ENCODE peak calls at places on chromosomes 11 and 22, in seven cellular contexts. One of them, this sample, is unnamed.

GRCh38 chr11:11320820-11321219 is 32.2 kb downstream of the CSNK2A3 start:
- DNase-seq in endodermal cell: peak; percentile 57
- DNase-seq in MCF 10A: no peak
- DNase-seq in progenitor cell of endocrine pancreas: no peak
- DNase-seq in fibroblast of pulmonary artery: no peak
- DNase-seq in upper lobe of right lung: no peak
- DNase-seq in A549: no peak
- DNase-seq in this sample: no peak

GRCh38 chr11:8863838-8864237 is 47.2 kb upstream of the AKIP1 start:
- DNase-seq in endodermal cell: no peak
- DNase-seq in MCF 10A: peak; percentile 45
- DNase-seq in progenitor cell of endocrine pancreas: no peak
- DNase-seq in fibroblast of pulmonary artery: peak; percentile 53
- DNase-seq in upper lobe of right lung: no peak
- DNase-seq in A549: no peak
- DNase-seq in this sample: no peak

GRCh38 chr22:50236731-50237409 is 8.0 kb downstream of the TUBGCP6 start:
- DNase-seq in endodermal cell: peak; percentile 74
- DNase-seq in MCF 10A: no peak
- DNase-seq in progenitor cell of endocrine pancreas: no peak
- DNase-seq in fibroblast of pulmonary artery: peak; percentile 44
- DNase-seq in upper lobe of right lung: no peak
- DNase-seq in A549: peak; percentile 36
- DNase-seq in this sample: peak; percentile 54

GRCh38 chr11:12569499-12570040 is 104.7 kb upstream of the TEAD1 start:
- DNase-seq in endodermal cell: no peak
- DNase-seq in MCF 10A: no peak
- DNase-seq in progenitor cell of endocrine pancreas: no peak
- DNase-seq in fibroblast of pulmonary artery: peak; percentile 24
- DNase-seq in upper lobe of right lung: no peak
- DNase-seq in A549: peak; percentile 9
- DNase-seq in this sample: no peak

GRCh38 chr11:40292636-40293585 is 1166.5 kb downstream of the LRRC4C start:
- DNase-seq in endodermal cell: no peak
- DNase-seq in MCF 10A: no peak
- DNase-seq in progenitor cell of endocrine pancreas: peak; percentile 11
- DNase-seq in fibroblast of pulmonary artery: peak; percentile 13
- DNase-seq in upper lobe of right lung: no peak
- DNase-seq in A549: no peak
- DNase-seq in this sample: peak; percentile 33

GRCh38 chr11:44751066-44751465 is 24.3 kb downstream of the TSPAN18 start:
- DNase-seq in endodermal cell: peak; percentile 32
- DNase-seq in MCF 10A: no peak
- DNase-seq in progenitor cell of endocrine pancreas: no peak
- DNase-seq in fibroblast of pulmonary artery: no peak
- DNase-seq in upper lobe of right lung: no peak
- DNase-seq in A549: no peak
- DNase-seq in this sample: no peak

GRCh38 chr22:45627489-45628233 is 44.0 kb upstream of the ATXN10 start:
- DNase-seq in endodermal cell: no peak
- DNase-seq in MCF 10A: no peak
- DNase-seq in progenitor cell of endocrine pancreas: no peak
- DNase-seq in fibroblast of pulmonary artery: no peak
- DNase-seq in upper lobe of right lung: peak; percentile 31
- DNase-seq in A549: no peak
- DNase-seq in this sample: no peak

GRCh38 chr11:122042981-122043380 is 73.0 kb downstream of the BLID start:
- DNase-seq in endodermal cell: no peak
- DNase-seq in MCF 10A: no peak
- DNase-seq in progenitor cell of endocrine pancreas: no peak
- DNase-seq in fibroblast of pulmonary artery: no peak
- DNase-seq in upper lobe of right lung: no peak
- DNase-seq in A549: no peak
- DNase-seq in this sample: no peak

GRCh38 chr11:63277345-63277943 is 34.0 kb upstream of the SLC22A25 start:
- DNase-seq in endodermal cell: no peak
- DNase-seq in MCF 10A: peak; percentile 22
- DNase-seq in progenitor cell of endocrine pancreas: no peak
- DNase-seq in fibroblast of pulmonary artery: no peak
- DNase-seq in upper lobe of right lung: no peak
- DNase-seq in A549: peak; percentile 30
- DNase-seq in this sample: no peak

GRCh38 chr11:69361048-69361447 is 67.1 kb downstream of the MYEOV start:
- DNase-seq in endodermal cell: peak; percentile 22
- DNase-seq in MCF 10A: no peak
- DNase-seq in progenitor cell of endocrine pancreas: no peak
- DNase-seq in fibroblast of pulmonary artery: no peak
- DNase-seq in upper lobe of right lung: no peak
- DNase-seq in A549: no peak
- DNase-seq in this sample: no peak

GRCh38 chr11:102364991-102365390 is 18.0 kb downstream of the BIRC2 start:
- DNase-seq in endodermal cell: no peak
- DNase-seq in MCF 10A: no peak
- DNase-seq in progenitor cell of endocrine pancreas: no peak
- DNase-seq in fibroblast of pulmonary artery: no peak
- DNase-seq in upper lobe of right lung: no peak
- DNase-seq in A549: no peak
- DNase-seq in this sample: no peak

GRCh38 chr11:102368472-102368871 is 21.5 kb downstream of the BIRC2 start:
- DNase-seq in endodermal cell: no peak
- DNase-seq in MCF 10A: no peak
- DNase-seq in progenitor cell of endocrine pancreas: no peak
- DNase-seq in fibroblast of pulmonary artery: no peak
- DNase-seq in upper lobe of right lung: no peak
- DNase-seq in A549: no peak
- DNase-seq in this sample: no peak

DNA sequence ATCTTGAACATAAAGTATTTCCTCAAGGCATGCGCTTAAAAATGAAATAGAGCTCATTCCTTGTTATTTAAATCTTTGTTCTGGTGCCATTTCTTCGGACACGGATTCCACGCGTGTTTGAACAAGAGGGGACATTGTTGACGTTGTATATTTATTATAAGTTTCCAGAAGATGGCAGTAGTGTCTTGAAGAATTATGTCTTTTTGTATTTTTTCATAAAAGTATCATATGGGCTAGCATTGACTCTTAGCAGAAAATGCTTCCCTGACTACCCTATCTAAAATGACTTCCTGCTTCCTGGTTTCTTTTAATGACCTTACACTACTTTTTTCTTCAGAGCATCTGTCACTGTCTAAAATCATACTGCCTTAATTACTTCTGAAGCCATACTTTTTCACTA is 20.4 kb downstream of the BIRC2 start:
- DNase-seq in endodermal cell: no peak
- DNase-seq in MCF 10A: peak; percentile 10
- DNase-seq in progenitor cell of endocrine pancreas: no peak
- DNase-seq in fibroblast of pulmonary artery: peak; percentile 54
- DNase-seq in upper lobe of right lung: no peak
- DNase-seq in A549: peak; percentile 29
- DNase-seq in this sample: no peak
- TF ChIP-seq CTCF in endodermal cell: peak; percentile 26
- TF ChIP-seq CTCF in MCF 10A: no peak
- TF ChIP-seq CTCF in progenitor cell of endocrine pancreas: no peak
- TF ChIP-seq CTCF in fibroblast of pulmonary artery: peak; percentile 17
- TF ChIP-seq CTCF in upper lobe of right lung: no peak
- TF ChIP-seq CTCF in A549: peak; percentile 46
- TF ChIP-seq CTCF in this sample: no peak

DNA sequence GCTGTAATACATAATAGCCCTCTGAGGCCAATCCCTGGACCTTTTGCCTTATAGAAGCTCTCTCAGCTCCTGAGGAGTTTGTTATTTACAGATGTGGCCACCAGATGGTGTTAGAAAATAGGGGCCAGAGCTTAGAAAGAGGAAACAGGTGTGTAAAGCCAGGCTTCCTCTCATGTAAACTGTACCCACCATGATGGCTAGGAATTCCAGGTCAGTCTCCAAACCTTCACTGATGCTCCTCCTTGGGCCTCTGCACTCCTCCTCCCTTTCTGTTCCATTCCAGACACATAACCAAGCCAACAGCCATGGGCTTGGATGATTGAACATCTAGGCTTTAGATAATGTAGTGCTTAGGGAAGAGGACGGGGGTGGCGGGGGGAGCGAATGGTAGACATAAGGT is 39.7 kb downstream of the USP35 start:
- DNase-seq in endodermal cell: peak; percentile 72
- DNase-seq in MCF 10A: peak; percentile 63
- DNase-seq in progenitor cell of endocrine pancreas: no peak
- DNase-seq in fibroblast of pulmonary artery: peak; percentile 75
- DNase-seq in upper lobe of right lung: no peak
- DNase-seq in A549: peak; percentile 60
- DNase-seq in this sample: no peak
- TF ChIP-seq CTCF in endodermal cell: peak; percentile 78
- TF ChIP-seq CTCF in MCF 10A: peak; percentile 47
- TF ChIP-seq CTCF in progenitor cell of endocrine pancreas: peak; percentile 68
- TF ChIP-seq CTCF in fibroblast of pulmonary artery: peak; percentile 65
- TF ChIP-seq CTCF in upper lobe of right lung: peak; percentile 54
- TF ChIP-seq CTCF in A549: peak; percentile 63
- TF ChIP-seq CTCF in this sample: no peak

GRCh38 chr22:47154621-47155081 is 392.2 kb downstream of the TBC1D22A start:
- DNase-seq in endodermal cell: no peak
- DNase-seq in MCF 10A: peak; percentile 74
- DNase-seq in progenitor cell of endocrine pancreas: no peak
- DNase-seq in fibroblast of pulmonary artery: peak; percentile 76
- DNase-seq in upper lobe of right lung: no peak
- DNase-seq in A549: no peak
- DNase-seq in this sample: no peak
- TF ChIP-seq CTCF in endodermal cell: no peak
- TF ChIP-seq CTCF in MCF 10A: no peak
- TF ChIP-seq CTCF in progenitor cell of endocrine pancreas: no peak
- TF ChIP-seq CTCF in fibroblast of pulmonary artery: peak; percentile 23
- TF ChIP-seq CTCF in upper lobe of right lung: no peak
- TF ChIP-seq CTCF in A549: no peak
- TF ChIP-seq CTCF in this sample: no peak

GRCh38 chr11:67381244-67381972 is 8.0 kb upstream of the CLCF1 start:
- DNase-seq in endodermal cell: no peak
- DNase-seq in MCF 10A: no peak
- DNase-seq in progenitor cell of endocrine pancreas: no peak
- DNase-seq in fibroblast of pulmonary artery: no peak
- DNase-seq in upper lobe of right lung: no peak
- DNase-seq in A549: no peak
- DNase-seq in this sample: no peak
- TF ChIP-seq CTCF in endodermal cell: no peak
- TF ChIP-seq CTCF in MCF 10A: no peak
- TF ChIP-seq CTCF in progenitor cell of endocrine pancreas: no peak
- TF ChIP-seq CTCF in fibroblast of pulmonary artery: no peak
- TF ChIP-seq CTCF in upper lobe of right lung: no peak
- TF ChIP-seq CTCF in A549: no peak
- TF ChIP-seq CTCF in this sample: no peak

GRCh38 chr22:43050995-43051394 is 36.0 kb upstream of the PACSIN2 start:
- DNase-seq in endodermal cell: peak; percentile 94
- DNase-seq in MCF 10A: no peak
- DNase-seq in progenitor cell of endocrine pancreas: no peak
- DNase-seq in fibroblast of pulmonary artery: no peak
- DNase-seq in upper lobe of right lung: no peak
- DNase-seq in A549: peak; percentile 46
- DNase-seq in this sample: no peak
- TF ChIP-seq CTCF in endodermal cell: peak; percentile 72
- TF ChIP-seq CTCF in MCF 10A: no peak
- TF ChIP-seq CTCF in progenitor cell of endocrine pancreas: no peak
- TF ChIP-seq CTCF in fibroblast of pulmonary artery: no peak
- TF ChIP-seq CTCF in upper lobe of right lung: no peak
- TF ChIP-seq CTCF in A549: no peak
- TF ChIP-seq CTCF in this sample: no peak

GRCh38 chr11:65890324-65891179 is at the start of gene CCDC85B:
- DNase-seq in endodermal cell: peak; percentile 97
- DNase-seq in MCF 10A: peak; percentile 95
- DNase-seq in progenitor cell of endocrine pancreas: peak; percentile 87
- DNase-seq in fibroblast of pulmonary artery: peak; percentile 96
- DNase-seq in upper lobe of right lung: peak; percentile 99
- DNase-seq in A549: peak; percentile 93
- DNase-seq in this sample: peak; percentile 97
- TF ChIP-seq CTCF in endodermal cell: peak; percentile 68
- TF ChIP-seq CTCF in MCF 10A: no peak
- TF ChIP-seq CTCF in progenitor cell of endocrine pancreas: peak; percentile 49
- TF ChIP-seq CTCF in fibroblast of pulmonary artery: no peak
- TF ChIP-seq CTCF in upper lobe of right lung: no peak
- TF ChIP-seq CTCF in A549: peak; percentile 22
- TF ChIP-seq CTCF in this sample: peak; percentile 24

GRCh38 chr22:20117656-20118571 is 888 bp upstream of the TRMT2A start:
- DNase-seq in endodermal cell: no peak
- DNase-seq in MCF 10A: peak; percentile 23
- DNase-seq in progenitor cell of endocrine pancreas: no peak
- DNase-seq in fibroblast of pulmonary artery: peak; percentile 14
- DNase-seq in upper lobe of right lung: peak; percentile 76
- DNase-seq in A549: no peak
- DNase-seq in this sample: peak; percentile 34

GRCh38 chr22:20115691-20116375 is at the start of gene RANBP1:
- DNase-seq in endodermal cell: no peak
- DNase-seq in MCF 10A: no peak
- DNase-seq in progenitor cell of endocrine pancreas: no peak
- DNase-seq in fibroblast of pulmonary artery: no peak
- DNase-seq in upper lobe of right lung: peak; percentile 64
- DNase-seq in A549: no peak
- DNase-seq in this sample: peak; percentile 14

GRCh38 chr22:20116376-20116950 is 559 bp downstream of the RANBP1 start:
- DNase-seq in endodermal cell: no peak
- DNase-seq in MCF 10A: no peak
- DNase-seq in progenitor cell of endocrine pancreas: no peak
- DNase-seq in fibroblast of pulmonary artery: no peak
- DNase-seq in upper lobe of right lung: no peak
- DNase-seq in A549: no peak
- DNase-seq in this sample: no peak

GRCh38 chr22:20118572-20119020 is 1.6 kb upstream of the TRMT2A start:
- DNase-seq in endodermal cell: no peak
- DNase-seq in MCF 10A: no peak
- DNase-seq in progenitor cell of endocrine pancreas: no peak
- DNase-seq in fibroblast of pulmonary artery: no peak
- DNase-seq in upper lobe of right lung: peak; percentile 20
- DNase-seq in A549: no peak
- DNase-seq in this sample: peak; percentile 10

DNA sequence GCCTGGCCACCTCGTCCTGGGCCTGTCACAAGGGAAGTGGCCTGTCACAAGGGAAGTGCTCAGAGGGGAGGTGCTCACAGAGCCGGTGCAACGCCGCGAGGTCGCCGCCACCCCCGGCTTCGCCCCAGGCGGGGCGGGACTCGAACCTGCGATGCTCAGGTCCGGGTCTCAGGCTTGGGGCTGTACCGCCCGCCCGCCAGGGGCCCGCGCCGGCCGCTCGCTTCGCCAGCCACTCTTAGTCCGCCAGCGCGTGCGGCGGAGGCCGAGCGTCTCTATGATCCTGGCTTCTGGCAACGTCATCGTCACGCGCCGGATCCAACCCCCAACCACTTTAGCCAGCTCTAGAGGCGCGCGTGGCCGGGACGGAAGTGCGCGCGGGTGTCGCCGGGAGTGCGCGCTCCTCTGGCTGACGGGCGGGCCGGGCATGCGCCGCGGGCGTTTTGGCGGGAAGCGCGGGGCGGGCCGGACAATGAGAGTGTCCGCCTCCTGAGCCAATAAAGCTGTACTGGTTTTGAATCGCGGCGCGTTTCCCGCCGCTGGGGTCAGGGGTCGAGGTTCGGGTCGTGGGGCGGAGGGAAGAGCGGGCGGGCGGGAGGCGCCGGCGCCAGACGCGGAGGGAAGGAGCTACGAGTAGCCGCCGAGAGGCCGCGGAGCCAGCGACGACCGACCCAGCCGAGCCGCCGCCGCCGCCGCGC is at the start of gene TRMT2A:
- DNase-seq in endodermal cell: peak; percentile 99
- DNase-seq in MCF 10A: peak; percentile 97
- DNase-seq in progenitor cell of endocrine pancreas: peak; percentile 97
- DNase-seq in fibroblast of pulmonary artery: peak; percentile 99
- DNase-seq in upper lobe of right lung: peak; percentile 99
- DNase-seq in A549: peak; percentile 98
- DNase-seq in this sample: peak; percentile 98
- TF ChIP-seq CTCF in endodermal cell: peak; percentile 29
- TF ChIP-seq CTCF in MCF 10A: no peak
- TF ChIP-seq CTCF in progenitor cell of endocrine pancreas: peak; percentile 14
- TF ChIP-seq CTCF in fibroblast of pulmonary artery: no peak
- TF ChIP-seq CTCF in upper lobe of right lung: peak; percentile 31
- TF ChIP-seq CTCF in A549: no peak
- TF ChIP-seq CTCF in this sample: no peak

GRCh38 chr11:61028135-61028729 is 56.8 kb downstream of the CD6 start:
- DNase-seq in endodermal cell: no peak
- DNase-seq in MCF 10A: peak; percentile 36
- DNase-seq in progenitor cell of endocrine pancreas: no peak
- DNase-seq in fibroblast of pulmonary artery: no peak
- DNase-seq in upper lobe of right lung: no peak
- DNase-seq in A549: no peak
- DNase-seq in this sample: no peak
- TF ChIP-seq CTCF in endodermal cell: no peak
- TF ChIP-seq CTCF in MCF 10A: no peak
- TF ChIP-seq CTCF in progenitor cell of endocrine pancreas: no peak
- TF ChIP-seq CTCF in fibroblast of pulmonary artery: no peak
- TF ChIP-seq CTCF in upper lobe of right lung: no peak
- TF ChIP-seq CTCF in A549: no peak
- TF ChIP-seq CTCF in this sample: no peak

This sample was measured in glutamatergic neuron.